ENCODE peak calls at places on chromosomes 1 and 21, in ten cellular contexts. F is left lobe of liver; X is activated T-helper 1 cell treated with Interleukin-2 at 50 U/mL for 16 hours; A is stimulated activated CD4-positive, alpha-beta T cell treated with anti-CD3 and anti-CD28 coated beads, TNF-alpha, amount 100 ng/mL, for 4 hours; K is NCI-H1105 treated with DMSO at 0.1 percent for 48 hours; B is choroid plexus epithelial cell; Z is HCEC 1CT; J is heart left ventricle; P is prostate gland; T is endothelial cell of umbilical vein. C is an unnamed sample.

GRCh38 chr21:38903578-38904193 is 98.0 kb downstream of the ETS2 start:
- DNase-seq in F (peak; percentile 92), X (no peak), A (no peak), K (peak; percentile 87), B (no peak), Z (no peak), J (peak; percentile 87), P (peak; percentile 94), T (no peak), C (no peak)

GRCh38 chr1:175797576-175797975 is 54.2 kb upstream of the TNR start:
- DNase-seq in F (no peak), X (no peak), A (no peak), K (no peak), B (no peak), Z (no peak), J (no peak), P (no peak), T (no peak), C (no peak)

GRCh38 chr1:46622341-46622740 is 5.7 kb upstream of the MOB3C start:
- DNase-seq in F (no peak), X (no peak), A (no peak), K (peak; percentile 50), B (peak; percentile 91), Z (peak; percentile 34), J (no peak), P (no peak), T (no peak), C (no peak)

GRCh38 chr1:208934933-208935332 is 648.6 kb upstream of the CAMK1G start:
- DNase-seq in F (no peak), X (no peak), A (no peak), K (no peak), B (no peak), Z (no peak), J (no peak), P (no peak), T (no peak), C (no peak)

GRCh38 chr1:1114431-1114830 is 1.5 kb downstream of the C1orf159 start:
- DNase-seq in F (no peak), X (no peak), A (no peak), K (no peak), B (no peak), Z (no peak), J (no peak), P (no peak), T (no peak), C (no peak)

GRCh38 chr1:110309768-110310167 is 29.4 kb upstream of the RBM15 start:
- DNase-seq in F (no peak), X (no peak), A (no peak), K (no peak), B (peak; percentile 83), Z (peak; percentile 60), J (no peak), P (no peak), T (peak; percentile 13), C (no peak)

GRCh38 chr1:155323729-155324040 is 3.0 kb downstream of the RUSC1 start:
- DNase-seq in F (peak; percentile 93), X (peak; percentile 70), A (peak; percentile 68), K (peak; percentile 72), B (peak; percentile 94), Z (peak; percentile 91), J (peak; percentile 91), P (peak; percentile 84), T (peak; percentile 94), C (peak; percentile 91)

GRCh38 chr1:96992871-96993270 is 271.3 kb downstream of the PTBP2 start:
- DNase-seq in F (no peak), X (no peak), A (no peak), K (no peak), B (peak; percentile 86), Z (peak; percentile 17), J (no peak), P (no peak), T (no peak), C (no peak)

GRCh38 chr1:50820545-50820944 is 139.5 kb downstream of the FAF1 start:
- DNase-seq in F (no peak), X (no peak), A (no peak), K (no peak), B (no peak), Z (no peak), J (no peak), P (no peak), T (no peak), C (no peak)

GRCh38 chr21:32771134-32771523 is 426 bp downstream of the PAXBP1 start:
- DNase-seq in F (peak; percentile 59), X (peak; percentile 3), A (no peak), K (peak; percentile 31), B (peak; percentile 69), Z (peak; percentile 59), J (peak; percentile 67), P (peak; percentile 30), T (no peak), C (no peak)

GRCh38 chr1:51575406-51576084 is 41.3 kb upstream of the OSBPL9 start:
- DNase-seq in F (no peak), X (no peak), A (no peak), K (no peak), B (peak; percentile 67), Z (no peak), J (no peak), P (no peak), T (peak; percentile 62), C (no peak)

GRCh38 chr21:46122241-46122671 is 24.3 kb downstream of the COL6A2 start:
- DNase-seq in F (peak; percentile 47), X (no peak), A (no peak), K (no peak), B (peak; percentile 72), Z (no peak), J (peak; percentile 23), P (no peak), T (no peak), C (no peak)